ENCODE peak calls at places on chromosomes 5 and 9, in six cellular contexts. N, W, O, Y, R and F are unnamed samples.
A peak's percentile ranks its signal among the peaks of the same experiment; 100 is the strongest.

GRCh38 chr5:169445191-169445590 is 138.4 kb upstream of the SPDL1 start:
- DNase-seq in N (no peak), W (no peak), O (no peak), Y (no peak), R (no peak), F (no peak)

GRCh38 chr9:132798817-132799790 is 79.0 kb downstream of the AK8 start:
- DNase-seq in N (no peak), W (no peak), O (no peak), Y (no peak), R (no peak), F (peak; percentile 62)

GRCh38 chr5:58985311-58985710 is 402.4 kb downstream of the RAB3C start:
- DNase-seq in N (no peak), W (no peak), O (no peak), Y (no peak), R (no peak), F (no peak)

GRCh38 chr9:121949364-121949763 is 143.7 kb downstream of the TTLL11 start:
- DNase-seq in N (no peak), W (no peak), O (no peak), Y (no peak), R (no peak), F (no peak)

GRCh38 chr5:10173716-10174115 is 76.0 kb downstream of the ATPSCKMT start:
- DNase-seq in N (no peak), W (no peak), O (no peak), Y (no peak), R (no peak), F (no peak)

GRCh38 chr9:27261517-27262211 is 35.3 kb downstream of the EQTN start:
- DNase-seq in N (no peak), W (no peak), O (no peak), Y (peak; percentile 70), R (peak; percentile 17), F (no peak)

GRCh38 chr5:159581502-159582249 is 251.4 kb upstream of the IL12B start:
- DNase-seq in N (no peak), W (no peak), O (peak; percentile 64), Y (peak; percentile 86), R (peak; percentile 45), F (peak; percentile 39)

GRCh38 chr5:137231535-137231934 is 267.6 kb downstream of the SPOCK1 start:
- DNase-seq in N (no peak), W (no peak), O (no peak), Y (no peak), R (peak; percentile 21), F (no peak)

DNA sequence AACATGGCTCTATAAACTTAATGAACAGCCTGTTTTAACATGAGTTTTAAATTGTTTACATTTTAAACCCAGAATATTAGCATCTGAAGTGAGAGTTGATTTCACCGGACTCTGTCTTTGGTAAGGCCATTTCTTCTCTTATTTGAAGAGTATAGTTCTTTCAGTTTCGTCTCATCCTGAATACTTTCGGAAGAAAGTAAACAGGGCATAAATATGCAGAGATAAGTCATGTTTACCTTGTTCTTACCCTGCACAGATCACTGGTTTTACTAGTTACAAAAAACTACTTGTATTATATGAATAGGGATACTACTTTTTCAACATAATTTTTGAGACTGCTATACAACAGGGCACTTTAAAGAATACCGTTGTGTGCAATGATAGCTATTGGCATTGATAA is 656.3 kb upstream of the ZNF608 start:
- DNase-seq in N (no peak), W (no peak), O (no peak), Y (no peak), R (no peak), F (no peak)
- H3K27ac ChIP-seq in N (no peak overlapping the region), W (no peak overlapping the region), O (no peak overlapping the region), Y (no peak overlapping the region), R (no peak overlapping the region), F (no peak overlapping the region)

DNA sequence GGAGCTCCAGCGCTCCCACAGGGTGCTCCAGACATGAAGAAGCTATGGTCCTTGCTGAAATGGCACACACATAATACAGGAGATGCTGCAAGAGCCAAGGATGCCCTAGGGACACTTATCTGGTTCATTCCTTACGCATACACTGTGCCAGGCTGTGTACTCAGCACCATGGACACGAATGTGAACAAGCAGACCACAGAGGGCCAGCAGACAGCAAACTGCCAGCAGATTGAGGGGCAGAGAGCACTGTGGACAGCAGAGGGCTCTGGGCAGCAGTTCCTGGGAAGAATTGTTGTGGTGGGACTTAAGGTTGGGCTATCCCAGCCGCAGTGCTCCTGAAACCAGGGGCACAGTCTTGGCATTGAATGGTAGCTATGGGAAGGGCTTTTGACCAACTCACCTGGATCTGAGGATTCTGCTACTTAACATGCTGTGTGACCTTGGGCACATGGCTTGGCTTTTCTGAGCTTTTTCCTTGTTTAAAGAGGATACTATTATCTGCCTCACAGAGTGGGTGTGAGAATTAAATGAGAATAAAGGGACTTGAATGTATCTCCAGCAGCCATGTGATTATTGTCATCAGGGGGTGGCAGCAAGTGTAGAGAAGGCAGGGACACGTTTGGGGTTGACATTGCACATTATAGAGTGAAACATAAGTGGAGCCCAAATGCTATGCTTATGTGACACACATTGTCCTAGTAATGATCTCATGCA is 30.0 kb downstream of the PPARGC1B start:
- DNase-seq in N (no peak), W (no peak), O (no peak), Y (no peak), R (no peak), F (no peak)
- H3K27ac ChIP-seq in N (no peak overlapping the region), W (no peak overlapping the region), O (no peak overlapping the region), Y (no peak overlapping the region), R (no peak overlapping the region), F (peak overlapping the region; percentile 43)

GRCh38 chr5:93626801-93627200 is 43.8 kb downstream of the NR2F1 start:
- DNase-seq in N (no peak), W (no peak), O (no peak), Y (no peak), R (no peak), F (no peak)

GRCh38 chr5:93623153-93623552 is 40.1 kb downstream of the NR2F1 start:
- DNase-seq in N (no peak), W (no peak), O (no peak), Y (no peak), R (no peak), F (no peak)

GRCh38 chr5:93621340-93621872 is 38.4 kb downstream of the NR2F1 start:
- DNase-seq in N (no peak), W (peak; percentile 83), O (peak; percentile 59), Y (peak; percentile 63), R (peak; percentile 70), F (peak; percentile 83)

GRCh38 chr5:93620487-93621339 is 37.7 kb downstream of the NR2F1 start:
- DNase-seq in N (peak; percentile 22), W (peak; percentile 70), O (peak; percentile 61), Y (peak; percentile 71), R (peak; percentile 68), F (peak; percentile 58)

DNA sequence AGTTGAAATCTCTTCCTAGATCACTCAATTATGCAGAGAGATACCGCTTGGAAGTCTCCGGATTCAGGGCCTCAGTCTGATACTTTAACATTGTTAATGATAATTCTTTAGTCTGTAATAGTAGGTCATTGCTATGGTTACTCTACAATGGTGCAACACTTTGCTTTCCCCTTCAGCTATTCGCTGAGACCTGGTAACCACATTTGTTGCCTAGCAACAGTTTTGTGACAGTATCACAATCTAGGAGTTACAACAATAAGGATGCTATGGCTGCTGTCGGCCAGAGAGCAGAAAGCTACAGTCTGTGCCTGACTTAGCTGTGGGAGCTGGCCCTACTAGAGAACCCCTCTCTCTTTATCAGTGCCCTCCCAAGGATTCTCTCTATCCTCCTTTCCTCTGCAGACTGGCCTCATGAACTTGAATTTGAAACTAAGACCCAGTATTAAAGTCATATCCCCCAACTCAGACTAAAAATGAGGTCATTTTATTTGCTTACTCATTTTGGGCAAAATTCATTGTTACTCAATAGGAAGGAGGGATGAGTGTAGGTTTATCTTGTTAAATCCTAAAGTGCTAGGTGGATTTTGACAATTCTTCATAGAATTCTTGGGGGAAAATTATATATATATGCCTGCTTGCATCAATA is 39.3 kb downstream of the NR2F1 start:
- DNase-seq in N (peak; percentile 39), W (no peak), O (no peak), Y (no peak), R (peak; percentile 77), F (no peak)
- H3K27ac ChIP-seq in N (no peak overlapping the region), W (peak overlapping the region; percentile 36), O (no peak overlapping the region), Y (no peak overlapping the region), R (no peak overlapping the region), F (peak overlapping the region; percentile 65)

DNA sequence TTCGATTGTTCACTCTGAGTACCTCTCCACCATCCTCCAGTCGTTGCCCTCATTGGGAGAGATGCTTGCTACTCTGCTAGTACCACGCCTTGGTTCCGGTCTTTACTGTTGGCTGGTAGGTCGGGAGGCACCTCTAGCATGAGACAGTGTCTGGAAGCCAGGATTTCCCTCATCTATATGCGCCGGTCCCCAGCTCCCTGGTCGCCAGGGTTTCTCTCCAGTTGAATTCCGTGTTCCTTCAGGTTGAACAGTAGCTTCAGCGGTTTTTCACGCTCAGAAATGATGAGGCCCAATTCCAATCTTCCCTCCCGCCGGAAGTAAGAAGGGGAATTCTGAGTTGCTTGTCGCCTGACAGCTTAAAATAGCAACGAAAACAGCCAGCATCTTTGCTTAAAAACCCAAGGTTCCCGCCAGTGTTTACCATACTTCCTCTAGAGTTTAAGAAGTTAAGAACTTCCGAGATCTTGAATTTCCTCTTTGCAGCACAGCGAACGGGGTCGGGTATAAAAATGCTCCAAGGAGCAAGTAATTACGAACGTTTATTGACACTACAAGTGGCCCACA is 1.3 kb upstream of the ST8SIA4 start:
- DNase-seq in N (peak; percentile 42), W (no peak), O (no peak), Y (no peak), R (no peak), F (peak; percentile 32)
- H3K27ac ChIP-seq in N (peak overlapping the region; percentile 92), W (peak overlapping the region; percentile 5), O (peak overlapping the region; percentile 12), Y (no peak overlapping the region), R (no peak overlapping the region), F (peak overlapping the region; percentile 73)

GRCh38 chr9:108885643-108886348 is 23.7 kb downstream of the ACTL7A start:
- DNase-seq in N (no peak), W (no peak), O (peak; percentile 87), Y (peak; percentile 17), R (peak; percentile 84), F (no peak)
- H3K27ac ChIP-seq in N (no peak overlapping the region), W (no peak overlapping the region), O (peak overlapping the region; percentile 89), Y (no peak overlapping the region), R (no peak overlapping the region), F (no peak overlapping the region)

DNA sequence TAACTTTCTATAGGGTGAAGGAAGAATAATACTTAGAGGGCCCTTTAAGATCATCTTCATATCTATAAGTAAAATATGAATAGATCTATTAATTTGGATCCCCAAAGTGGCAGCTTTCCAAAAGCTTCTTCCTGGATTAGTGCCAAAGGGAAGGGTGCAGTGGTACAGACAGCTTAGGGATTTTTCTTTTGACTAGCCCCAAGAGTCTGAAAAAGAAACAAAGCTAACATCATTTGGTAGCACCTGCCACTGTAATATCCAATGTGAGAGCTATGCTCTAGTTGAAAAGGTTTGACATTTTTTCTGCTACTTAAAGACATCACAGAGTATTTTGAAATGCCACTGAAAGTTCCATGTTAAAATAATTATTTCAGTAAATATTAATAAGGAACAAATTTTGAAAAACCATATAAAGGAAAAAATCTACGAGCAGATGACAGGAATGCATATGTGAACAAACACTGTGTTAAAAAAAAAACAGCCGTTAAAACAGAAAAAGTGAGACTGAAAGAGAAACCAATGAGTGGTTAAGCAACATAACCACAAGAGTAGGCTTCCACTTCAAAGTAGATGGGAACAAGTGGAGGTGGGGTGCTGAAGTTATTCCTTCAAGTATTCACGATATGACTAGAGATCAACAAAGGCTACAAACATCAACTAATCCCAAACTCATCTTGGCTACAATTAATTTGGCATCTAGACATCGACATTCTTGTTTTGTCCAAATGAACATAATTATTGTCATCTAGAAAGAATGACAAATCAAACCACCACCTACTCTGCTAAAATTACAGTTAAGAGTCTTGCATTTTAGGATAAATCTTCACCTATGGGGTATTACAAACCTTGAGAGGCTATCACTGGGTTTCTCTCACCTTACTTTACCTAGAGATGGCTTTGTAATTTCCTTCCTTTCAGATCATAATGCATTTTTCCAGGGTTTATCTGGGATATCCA is 137.5 kb downstream of the CPLANE1 start:
- DNase-seq in N (no peak), W (no peak), O (no peak), Y (peak; percentile 27), R (no peak), F (no peak)
- H3K27ac ChIP-seq in N (peak overlapping the region; percentile 20), W (no peak overlapping the region), O (no peak overlapping the region), Y (peak overlapping the region; percentile 55), R (no peak overlapping the region), F (no peak overlapping the region)